ENCODE peak calls at places on chromosomes 6 and 20, in eight cellular contexts. X is epithelial cell of prostate; J is activated CD4-positive, alpha-beta T cell treated with anti-CD3 and anti-CD28 coated beads, Interleukin-2, amount 10 ng/mL, durations not matched to agents 24 days and 14 days; I is HTR-8/SVneo; D is neural crest cell; W is tibial nerve; B is activated T-cell treated with anti-CD3 and anti-CD28 coated beads for 1 hour; C is choroid plexus epithelial cell. G is an unnamed sample.
A peak's percentile ranks its signal among the peaks of the same experiment; 100 is the strongest.

GRCh38 chr20:10622657-10623418 is 51.0 kb downstream of the JAG1 start:
- DNase-seq in X (no peak), J (no peak), I (no peak), D (no peak), W (peak; percentile 63), B (no peak), C (peak; percentile 83), G (no peak)

GRCh38 chr6:114323784-114324183 is 19.0 kb downstream of the HS3ST5 start:
- DNase-seq in X (no peak), J (no peak), I (no peak), D (no peak), W (no peak), B (no peak), C (no peak), G (no peak)

GRCh38 chr6:36716476-36717093 is 19.0 kb downstream of the RAB44 start:
- DNase-seq in X (peak; percentile 33), J (no peak), I (no peak), D (no peak), W (no peak), B (no peak), C (no peak), G (no peak)

GRCh38 chr6:25485820-25486559 is 166.0 kb upstream of the SCGN start:
- DNase-seq in X (no peak), J (no peak), I (no peak), D (no peak), W (no peak), B (no peak), C (no peak), G (no peak)

GRCh38 chr6:33192671-33193602 is 670 bp upstream of the COL11A2 start:
- DNase-seq in X (no peak), J (no peak), I (no peak), D (peak; percentile 37), W (no peak), B (no peak), C (no peak), G (no peak)

GRCh38 chr20:2654384-2654822 is 2.0 kb downstream of the NOP56 start:
- DNase-seq in X (no peak), J (no peak), I (no peak), D (no peak), W (no peak), B (no peak), C (no peak), G (no peak)

GRCh38 chr6:105981002-105981887 is 104.9 kb upstream of the PRDM1 start:
- DNase-seq in X (no peak), J (peak; percentile 86), I (no peak), D (no peak), W (no peak), B (no peak), C (peak; percentile 14), G (peak; percentile 34)

GRCh38 chr20:32321390-32321789 is 36.7 kb upstream of the ASXL1 start:
- DNase-seq in X (no peak), J (no peak), I (no peak), D (no peak), W (no peak), B (no peak), C (no peak), G (no peak)

GRCh38 chr6:144411506-144412165 is 126.5 kb downstream of the UTRN start:
- DNase-seq in X (no peak), J (no peak), I (no peak), D (no peak), W (no peak), B (no peak), C (no peak), G (no peak)

GRCh38 chr20:45113865-45114264 is 1.1 kb downstream of the WFDC5 start:
- DNase-seq in X (no peak), J (no peak), I (no peak), D (no peak), W (no peak), B (no peak), C (no peak), G (no peak)

GRCh38 chr6:133099573-133099972 is 141.6 kb upstream of the EYA4 start:
- DNase-seq in X (no peak), J (no peak), I (peak; percentile 10), D (no peak), W (no peak), B (no peak), C (peak; percentile 96), G (no peak)